ENCODE peak calls at places on chromosomes 7 and 10, in four cellular contexts. Y is brain microvascular endothelial cell, P is transverse colon, V is heart right ventricle. Z is an unnamed sample.

GRCh38 chr7:29971566-29972314 is 17.9 kb downstream of the SCRN1 start:
- DNase-seq in Y (no peak), P (no peak), V (no peak), Z (no peak)

GRCh38 chr7:5345671-5346070 is 62.9 kb downstream of the SLC29A4 start:
- DNase-seq in Y (no peak), P (no peak), V (no peak), Z (no peak)

GRCh38 chr10:100510533-100511308 is 8.9 kb downstream of the SEC31B start:
- DNase-seq in Y (no peak), P (no peak), V (no peak), Z (no peak)

GRCh38 chr7:77538186-77538907 is 1.3 kb downstream of the PTPN12 start:
- DNase-seq in Y (peak), P (peak), V (peak), Z (peak)

GRCh38 chr10:101330236-101331225 is 23.4 kb upstream of the BTRC start:
- DNase-seq in Y (peak), P (no peak), V (no peak), Z (no peak)

GRCh38 chr7:156650042-156650441 is 9.5 kb downstream of the RNF32 start:
- DNase-seq in Y (no peak), P (peak), V (no peak), Z (no peak)

GRCh38 chr7:70189776-70190175 is 591.5 kb downstream of the AUTS2 start:
- DNase-seq in Y (no peak), P (no peak), V (no peak), Z (no peak)

GRCh38 chr10:96919785-96920425 is 87.8 kb downstream of the LCOR start:
- DNase-seq in Y (peak), P (no peak), V (no peak), Z (no peak)

GRCh38 chr10:36462194-36462593 is 663.2 kb upstream of the ANKRD30A start:
- DNase-seq in Y (no peak), P (no peak), V (no peak), Z (no peak)

GRCh38 chr10:14654821-14655382 is 119.8 kb downstream of the FAM107B start:
- DNase-seq in Y (no peak), P (no peak), V (no peak), Z (no peak)

GRCh38 chr10:78864761-78865517 is 203.8 kb upstream of the ZMIZ1 start:
- DNase-seq in Y (no peak), P (no peak), V (no peak), Z (no peak)

GRCh38 chr10:97762816-97763215 is 9.0 kb downstream of the SFRP5 start:
- DNase-seq in Y (peak), P (no peak), V (no peak), Z (no peak)

GRCh38 chr7:14687777-14688176 is 214.8 kb downstream of the DGKB start:
- DNase-seq in Y (peak), P (no peak), V (no peak), Z (no peak)

GRCh38 chr7:75028299-75028698 is 45.3 kb downstream of the RCC1L start:
- DNase-seq in Y (no peak), P (no peak), V (no peak), Z (no peak)

GRCh38 chr10:102287991-102288390 is 42.7 kb downstream of the GBF1 start:
- DNase-seq in Y (no peak), P (no peak), V (no peak), Z (no peak)

GRCh38 chr10:72291019-72291532 is 17.4 kb downstream of the DDIT4 start:
- DNase-seq in Y (no peak), P (no peak), V (no peak), Z (no peak)

GRCh38 chr7:105006367-105007139 is 7.5 kb upstream of the KMT2E start:
- DNase-seq in Y (no peak), P (peak), V (no peak), Z (no peak)

GRCh38 chr7:100763556-100764140 is 30.3 kb downstream of the ZAN start:
- DNase-seq in Y (no peak), P (no peak), V (no peak), Z (no peak)

GRCh38 chr7:15049157-15049556 is 146.6 kb upstream of the DGKB start:
- DNase-seq in Y (no peak), P (no peak), V (no peak), Z (no peak)

GRCh38 chr10:98433881-98434732 is 12.6 kb downstream of the HPS1 start:
- DNase-seq in Y (peak), P (no peak), V (no peak), Z (no peak)

GRCh38 chr7:86006909-86007308 is 636.8 kb upstream of the GRM3 start:
- DNase-seq in Y (no peak), P (no peak), V (no peak), Z (no peak)

GRCh38 chr7:117251687-117252086 is 71.2 kb downstream of the WNT2 start:
- DNase-seq in Y (peak), P (no peak), V (no peak), Z (no peak)

GRCh38 chr10:133306941-133307379 is 1.7 kb downstream of the TUBGCP2 start:
- DNase-seq in Y (no peak), P (no peak), V (no peak), Z (no peak)

GRCh38 chr10:56035489-56035888 is 325.6 kb downstream of the ZWINT start:
- DNase-seq in Y (no peak), P (no peak), V (no peak), Z (no peak)

GRCh38 chr7:32564542-32564941 is 69.3 kb downstream of the AVL9 start:
- DNase-seq in Y (peak), P (no peak), V (peak), Z (no peak)

GRCh38 chr10:73850205-73850604 is 24.1 kb downstream of the CAMK2G start:
- DNase-seq in Y (no peak), P (no peak), V (no peak), Z (no peak)
- TF ChIP-seq CTCF in Y (no peak), P (no peak), V (no peak), Z (no peak)

GRCh38 chr7:138235207-138235606 is 158.9 kb downstream of the AKR1D1 start:
- DNase-seq in Y (no peak), P (no peak), V (no peak), Z (no peak)

GRCh38 chr7:138238734-138239133 is 162.5 kb downstream of the AKR1D1 start:
- DNase-seq in Y (no peak), P (no peak), V (no peak), Z (no peak)

GRCh38 chr7:138233189-138233588 is 156.9 kb downstream of the AKR1D1 start:
- DNase-seq in Y (no peak), P (no peak), V (no peak), Z (no peak)

GRCh38 chr7:138239244-138239643 is 163.0 kb downstream of the AKR1D1 start:
- DNase-seq in Y (no peak), P (no peak), V (no peak), Z (no peak)

DNA sequence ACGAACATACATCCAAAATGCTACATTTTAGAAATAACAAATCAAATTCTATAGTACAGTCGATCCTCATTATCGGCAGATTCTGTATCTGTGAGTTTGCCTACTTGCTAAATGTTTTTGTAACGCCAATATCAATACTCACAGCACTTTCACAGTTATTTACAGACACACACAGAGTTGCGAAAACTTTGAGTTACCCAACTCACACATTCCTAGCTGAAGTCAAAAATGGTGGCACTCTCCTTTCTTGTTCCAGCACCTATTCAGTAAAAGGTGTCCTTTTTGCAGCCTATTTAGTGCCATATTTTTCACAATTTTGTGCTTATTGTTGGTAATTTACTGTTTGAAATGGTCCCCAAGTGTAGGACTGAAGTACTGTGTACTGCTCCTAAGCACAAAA is 161.7 kb downstream of the AKR1D1 start:
- DNase-seq in Y (no peak), P (no peak), V (no peak), Z (no peak)
- H3K4me3 ChIP-seq in Y (no peak), P (no peak), V (no peak), Z (no peak)

GRCh38 chr10:76946268-76946667 is 691.3 kb downstream of the KCNMA1 start:
- DNase-seq in Y (peak), P (no peak), V (no peak), Z (no peak)

GRCh38 chr10:76950354-76950753 is 687.3 kb downstream of the KCNMA1 start:
- DNase-seq in Y (peak), P (no peak), V (no peak), Z (no peak)

GRCh38 chr10:76939862-76940495 is 697.6 kb downstream of the KCNMA1 start:
- DNase-seq in Y (no peak), P (no peak), V (no peak), Z (no peak)

GRCh38 chr10:76942556-76943416 is 694.8 kb downstream of the KCNMA1 start:
- DNase-seq in Y (no peak), P (no peak), V (no peak), Z (no peak)

DNA sequence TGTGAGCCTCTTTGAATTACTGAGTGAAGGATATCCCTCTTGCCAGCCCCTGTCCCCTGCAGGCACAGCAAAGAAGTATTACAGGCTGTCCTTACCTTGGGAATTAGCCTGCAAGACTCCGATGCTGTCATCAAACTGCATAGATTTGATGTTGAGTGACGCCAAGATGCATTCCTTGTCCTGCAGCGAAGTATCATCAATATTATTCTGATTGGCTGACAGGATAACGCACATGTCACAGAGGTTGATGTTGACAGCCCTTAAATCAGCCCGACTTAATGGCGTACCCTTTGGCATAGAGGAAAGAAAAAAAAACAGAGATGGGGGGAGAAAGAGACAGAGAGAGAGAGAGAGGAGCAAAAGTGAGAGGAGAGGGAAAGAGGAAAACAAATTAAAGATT is 692.9 kb downstream of the KCNMA1 start:
- DNase-seq in Y (no peak), P (no peak), V (no peak), Z (no peak)
- TF ChIP-seq CTCF in Y (no peak), P (no peak), V (no peak), Z (no peak)

GRCh38 chr7:111647881-111648280 is 85.6 kb upstream of the IMMP2L start:
- DNase-seq in Y (no peak), P (no peak), V (no peak), Z (peak)
- H3K4me3 ChIP-seq in Y (no peak), P (no peak), V (no peak), Z (no peak)

GRCh38 chr7:106959753-106960152 is 84.8 kb upstream of the PRKAR2B start:
- DNase-seq in Y (no peak), P (no peak), V (no peak), Z (no peak)
- TF ChIP-seq CTCF in Y (peak), P (no peak), V (no peak), Z (no peak)

GRCh38 chr10:23442936-23443335 is 4.1 kb downstream of the OTUD1 start:
- DNase-seq in Y (no peak), P (no peak), V (no peak), Z (no peak)
- H3K4me3 ChIP-seq in Y (no peak), P (no peak), V (peak), Z (no peak)

GRCh38 chr10:25934673-25935139 is 677 bp downstream of the MYO3A start:
- DNase-seq in Y (no peak), P (peak), V (no peak), Z (no peak)
- TF ChIP-seq CTCF in Y (peak), P (peak), V (peak), Z (no peak)